ENCODE peak calls at places on chromosomes 3 and 15, in seven cellular contexts. One of them, this sample, is unnamed.

GRCh38 chr3:184082034-184082433 is 14.8 kb upstream of the HTR3E start:
- DNase-seq in tibial artery: no peak
- DNase-seq in WERI-Rb-1: no peak
- DNase-seq in colonic mucosa: no peak
- DNase-seq in NCI-H82: no peak
- DNase-seq in HEK293T: no peak
- DNase-seq in posterior vena cava: no peak
- DNase-seq in this sample: no peak

GRCh38 chr3:102529452-102529851 is 94.6 kb downstream of the ZPLD1 start:
- DNase-seq in tibial artery: no peak
- DNase-seq in WERI-Rb-1: peak; percentile 51
- DNase-seq in colonic mucosa: no peak
- DNase-seq in NCI-H82: peak; percentile 75
- DNase-seq in HEK293T: peak; percentile 41
- DNase-seq in posterior vena cava: no peak
- DNase-seq in this sample: no peak

GRCh38 chr3:32340039-32340438 is 51.6 kb upstream of the CMTM7 start:
- DNase-seq in tibial artery: no peak
- DNase-seq in WERI-Rb-1: peak; percentile 50
- DNase-seq in colonic mucosa: no peak
- DNase-seq in NCI-H82: peak; percentile 77
- DNase-seq in HEK293T: peak; percentile 68
- DNase-seq in posterior vena cava: no peak
- DNase-seq in this sample: no peak

GRCh38 chr3:190541560-190541959 is 27.7 kb downstream of the IL1RAP start:
- DNase-seq in tibial artery: no peak
- DNase-seq in WERI-Rb-1: no peak
- DNase-seq in colonic mucosa: no peak
- DNase-seq in NCI-H82: no peak
- DNase-seq in HEK293T: no peak
- DNase-seq in posterior vena cava: no peak
- DNase-seq in this sample: no peak

GRCh38 chr3:67647390-67647878 is 7.0 kb downstream of the SUCLG2 start:
- DNase-seq in tibial artery: no peak
- DNase-seq in WERI-Rb-1: no peak
- DNase-seq in colonic mucosa: peak; percentile 61
- DNase-seq in NCI-H82: no peak
- DNase-seq in HEK293T: no peak
- DNase-seq in posterior vena cava: no peak
- DNase-seq in this sample: no peak

GRCh38 chr15:37877851-37878577 is 56.4 kb upstream of the TMCO5A start:
- DNase-seq in tibial artery: no peak
- DNase-seq in WERI-Rb-1: no peak
- DNase-seq in colonic mucosa: no peak
- DNase-seq in NCI-H82: no peak
- DNase-seq in HEK293T: no peak
- DNase-seq in posterior vena cava: no peak
- DNase-seq in this sample: no peak

GRCh38 chr3:183278479-183279088 is 25.5 kb downstream of the B3GNT5 start:
- DNase-seq in tibial artery: no peak
- DNase-seq in WERI-Rb-1: no peak
- DNase-seq in colonic mucosa: no peak
- DNase-seq in NCI-H82: no peak
- DNase-seq in HEK293T: no peak
- DNase-seq in posterior vena cava: no peak
- DNase-seq in this sample: no peak

GRCh38 chr3:107130089-107130700 is 247.0 kb upstream of the CCDC54 start:
- DNase-seq in tibial artery: no peak
- DNase-seq in WERI-Rb-1: no peak
- DNase-seq in colonic mucosa: no peak
- DNase-seq in NCI-H82: no peak
- DNase-seq in HEK293T: no peak
- DNase-seq in posterior vena cava: no peak
- DNase-seq in this sample: no peak

GRCh38 chr3:14146381-14147062 is 21.7 kb downstream of the TMEM43 start:
- DNase-seq in tibial artery: no peak
- DNase-seq in WERI-Rb-1: peak; percentile 3
- DNase-seq in colonic mucosa: no peak
- DNase-seq in NCI-H82: no peak
- DNase-seq in HEK293T: no peak
- DNase-seq in posterior vena cava: peak; percentile 62
- DNase-seq in this sample: no peak

GRCh38 chr3:183180105-183180763 is 17.7 kb upstream of the LAMP3 start:
- DNase-seq in tibial artery: no peak
- DNase-seq in WERI-Rb-1: no peak
- DNase-seq in colonic mucosa: no peak
- DNase-seq in NCI-H82: peak; percentile 16
- DNase-seq in HEK293T: no peak
- DNase-seq in posterior vena cava: no peak
- DNase-seq in this sample: no peak

GRCh38 chr3:135447478-135447877 is 518.0 kb upstream of the PPP2R3A start:
- DNase-seq in tibial artery: no peak
- DNase-seq in WERI-Rb-1: no peak
- DNase-seq in colonic mucosa: no peak
- DNase-seq in NCI-H82: no peak
- DNase-seq in HEK293T: no peak
- DNase-seq in posterior vena cava: no peak
- DNase-seq in this sample: no peak

GRCh38 chr15:62469478-62469873 is 304.4 kb upstream of the C2CD4B start:
- DNase-seq in tibial artery: peak; percentile 73
- DNase-seq in WERI-Rb-1: no peak
- DNase-seq in colonic mucosa: no peak
- DNase-seq in NCI-H82: no peak
- DNase-seq in HEK293T: no peak
- DNase-seq in posterior vena cava: peak; percentile 35
- DNase-seq in this sample: no peak

GRCh38 chr3:54982807-54983206 is 54.9 kb upstream of the LRTM1 start:
- DNase-seq in tibial artery: no peak
- DNase-seq in WERI-Rb-1: no peak
- DNase-seq in colonic mucosa: no peak
- DNase-seq in NCI-H82: no peak
- DNase-seq in HEK293T: no peak
- DNase-seq in posterior vena cava: no peak
- DNase-seq in this sample: no peak

GRCh38 chr3:112984485-112984884 is 6.3 kb upstream of the GTPBP8 start:
- DNase-seq in tibial artery: no peak
- DNase-seq in WERI-Rb-1: no peak
- DNase-seq in colonic mucosa: no peak
- DNase-seq in NCI-H82: no peak
- DNase-seq in HEK293T: no peak
- DNase-seq in posterior vena cava: no peak
- DNase-seq in this sample: no peak

GRCh38 chr3:149277338-149277813 is 55.7 kb upstream of the CP start:
- DNase-seq in tibial artery: no peak
- DNase-seq in WERI-Rb-1: no peak
- DNase-seq in colonic mucosa: peak; percentile 45
- DNase-seq in NCI-H82: no peak
- DNase-seq in HEK293T: no peak
- DNase-seq in posterior vena cava: no peak
- DNase-seq in this sample: no peak

GRCh38 chr15:40241305-40242215 is 2.7 kb downstream of the PAK6 start:
- DNase-seq in tibial artery: no peak
- DNase-seq in WERI-Rb-1: no peak
- DNase-seq in colonic mucosa: no peak
- DNase-seq in NCI-H82: no peak
- DNase-seq in HEK293T: no peak
- DNase-seq in posterior vena cava: no peak
- DNase-seq in this sample: peak; percentile 84

GRCh38 chr3:49277357-49277723 is 308 bp upstream of the C3orf62 start:
- DNase-seq in tibial artery: no peak
- DNase-seq in WERI-Rb-1: no peak
- DNase-seq in colonic mucosa: no peak
- DNase-seq in NCI-H82: no peak
- DNase-seq in HEK293T: no peak
- DNase-seq in posterior vena cava: no peak
- DNase-seq in this sample: no peak

GRCh38 chr3:139468407-139468806 is 7.9 kb downstream of the RBP2 start:
- DNase-seq in tibial artery: no peak
- DNase-seq in WERI-Rb-1: no peak
- DNase-seq in colonic mucosa: no peak
- DNase-seq in NCI-H82: no peak
- DNase-seq in HEK293T: no peak
- DNase-seq in posterior vena cava: no peak
- DNase-seq in this sample: no peak

GRCh38 chr3:184209146-184209923 is 20.1 kb upstream of the VWA5B2 start:
- DNase-seq in tibial artery: no peak
- DNase-seq in WERI-Rb-1: no peak
- DNase-seq in colonic mucosa: no peak
- DNase-seq in NCI-H82: no peak
- DNase-seq in HEK293T: no peak
- DNase-seq in posterior vena cava: no peak
- DNase-seq in this sample: peak; percentile 21